ENCODE peak calls at places on chromosome 9, in seven cellular contexts. One of them, this sample, is unnamed.

GRCh38 chr9:3018691-3019230 is 174.9 kb upstream of the PUM3 start:
- DNase-seq in SK-N-MC: no peak
- DNase-seq in mesenchymal stem cell: no peak
- DNase-seq in H9: no peak
- DNase-seq in IMR-90: no peak
- DNase-seq in PC-3: no peak
- DNase-seq in mesendoderm: no peak
- DNase-seq in this sample: no peak

GRCh38 chr9:104346645-104347175 is 157.4 kb upstream of the OR13F1 start:
- DNase-seq in PC-3: peak; percentile 9
- DNase-seq in mesenchymal stem cell: no peak
- DNase-seq in mesendoderm: no peak
- DNase-seq in SK-N-MC: no peak
- DNase-seq in H9: no peak
- DNase-seq in IMR-90: no peak
- DNase-seq in this sample: no peak

GRCh38 chr9:14096182-14096922 is 217.6 kb downstream of the NFIB start:
- DNase-seq in PC-3: no peak
- DNase-seq in IMR-90: peak; percentile 62
- DNase-seq in SK-N-MC: peak; percentile 71
- DNase-seq in mesenchymal stem cell: peak; percentile 96
- DNase-seq in mesendoderm: peak; percentile 96
- DNase-seq in H9: no peak
- DNase-seq in this sample: no peak

GRCh38 chr9:99556998-99557397 is 264.7 kb upstream of the NR4A3 start:
- DNase-seq in mesenchymal stem cell: no peak
- DNase-seq in mesendoderm: no peak
- DNase-seq in IMR-90: no peak
- DNase-seq in H9: no peak
- DNase-seq in SK-N-MC: no peak
- DNase-seq in PC-3: no peak
- DNase-seq in this sample: no peak

GRCh38 chr9:120524852-120525251 is 55.1 kb downstream of the CDK5RAP2 start:
- DNase-seq in H9: no peak
- DNase-seq in mesenchymal stem cell: no peak
- DNase-seq in SK-N-MC: no peak
- DNase-seq in PC-3: no peak
- DNase-seq in IMR-90: no peak
- DNase-seq in mesendoderm: no peak
- DNase-seq in this sample: peak; percentile 63

GRCh38 chr9:81759680-81760215 is 70.4 kb upstream of the TLE1 start:
- DNase-seq in SK-N-MC: no peak
- DNase-seq in mesendoderm: peak; percentile 67
- DNase-seq in IMR-90: peak; percentile 99
- DNase-seq in PC-3: peak; percentile 88
- DNase-seq in mesenchymal stem cell: peak; percentile 98
- DNase-seq in H9: no peak
- DNase-seq in this sample: no peak

GRCh38 chr9:95171001-95171400 is 146.5 kb downstream of the FANCC start:
- DNase-seq in mesendoderm: peak; percentile 36
- DNase-seq in PC-3: peak; percentile 54
- DNase-seq in SK-N-MC: no peak
- DNase-seq in mesenchymal stem cell: peak; percentile 74
- DNase-seq in IMR-90: peak; percentile 67
- DNase-seq in H9: no peak
- DNase-seq in this sample: no peak

GRCh38 chr9:121322037-121322736 is 47.9 kb downstream of the STOM start:
- DNase-seq in IMR-90: peak; percentile 98
- DNase-seq in SK-N-MC: no peak
- DNase-seq in H9: no peak
- DNase-seq in mesenchymal stem cell: peak; percentile 97
- DNase-seq in mesendoderm: no peak
- DNase-seq in PC-3: peak; percentile 94
- DNase-seq in this sample: no peak

GRCh38 chr9:87892956-87893355 is 10.3 kb downstream of the SPATA31E1 start:
- DNase-seq in SK-N-MC: no peak
- DNase-seq in mesendoderm: no peak
- DNase-seq in PC-3: no peak
- DNase-seq in H9: no peak
- DNase-seq in mesenchymal stem cell: no peak
- DNase-seq in IMR-90: no peak
- DNase-seq in this sample: no peak

GRCh38 chr9:136376457-136376856 is 3.0 kb upstream of the CARD9 start:
- DNase-seq in H9: no peak
- DNase-seq in SK-N-MC: no peak
- DNase-seq in mesendoderm: no peak
- DNase-seq in PC-3: no peak
- DNase-seq in mesenchymal stem cell: no peak
- DNase-seq in IMR-90: no peak
- DNase-seq in this sample: no peak

GRCh38 chr9:104950838-104951237 is 22.9 kb upstream of the ABCA1 start:
- DNase-seq in H9: no peak
- DNase-seq in SK-N-MC: no peak
- DNase-seq in mesendoderm: no peak
- DNase-seq in mesenchymal stem cell: peak; percentile 46
- DNase-seq in PC-3: no peak
- DNase-seq in IMR-90: peak; percentile 77
- DNase-seq in this sample: no peak

GRCh38 chr9:92962303-92962649 is 15.0 kb downstream of the FGD3 start:
- DNase-seq in PC-3: no peak
- DNase-seq in SK-N-MC: no peak
- DNase-seq in mesenchymal stem cell: no peak
- DNase-seq in IMR-90: no peak
- DNase-seq in mesendoderm: no peak
- DNase-seq in H9: no peak
- DNase-seq in this sample: peak; percentile 17

GRCh38 chr9:114486205-114486963 is 18.9 kb downstream of the WHRN start:
- DNase-seq in IMR-90: peak; percentile 37
- DNase-seq in SK-N-MC: no peak
- DNase-seq in mesenchymal stem cell: peak; percentile 42
- DNase-seq in H9: no peak
- DNase-seq in mesendoderm: no peak
- DNase-seq in PC-3: no peak
- DNase-seq in this sample: no peak

GRCh38 chr9:76687861-76688374 is 76.3 kb upstream of the PCA3 start:
- DNase-seq in IMR-90: peak; percentile 69
- DNase-seq in mesendoderm: peak; percentile 48
- DNase-seq in H9: no peak
- DNase-seq in mesenchymal stem cell: peak; percentile 81
- DNase-seq in SK-N-MC: no peak
- DNase-seq in PC-3: peak; percentile 30
- DNase-seq in this sample: no peak

GRCh38 chr9:85246566-85246965 is 495.2 kb downstream of the AGTPBP1 start:
- DNase-seq in IMR-90: no peak
- DNase-seq in H9: no peak
- DNase-seq in PC-3: no peak
- DNase-seq in mesendoderm: no peak
- DNase-seq in SK-N-MC: no peak
- DNase-seq in mesenchymal stem cell: peak; percentile 58
- DNase-seq in this sample: no peak

GRCh38 chr9:16329699-16330113 is 540.8 kb downstream of the BNC2 start:
- DNase-seq in PC-3: no peak
- DNase-seq in mesendoderm: no peak
- DNase-seq in IMR-90: peak; percentile 60
- DNase-seq in SK-N-MC: no peak
- DNase-seq in mesenchymal stem cell: no peak
- DNase-seq in H9: no peak
- DNase-seq in this sample: peak; percentile 57

GRCh38 chr9:110599468-110599867 is 19.9 kb upstream of the SVEP1 start:
- DNase-seq in IMR-90: peak; percentile 50
- DNase-seq in mesendoderm: peak; percentile 72
- DNase-seq in H9: peak; percentile 59
- DNase-seq in SK-N-MC: no peak
- DNase-seq in PC-3: no peak
- DNase-seq in mesenchymal stem cell: peak; percentile 87
- DNase-seq in this sample: peak; percentile 69

GRCh38 chr9:137615387-137615871 is 3.4 kb upstream of the EHMT1 start:
- DNase-seq in mesenchymal stem cell: no peak
- DNase-seq in H9: no peak
- DNase-seq in PC-3: no peak
- DNase-seq in SK-N-MC: no peak
- DNase-seq in IMR-90: no peak
- DNase-seq in mesendoderm: no peak
- DNase-seq in this sample: no peak

GRCh38 chr9:129640086-129640870 is 1.7 kb downstream of the ASB6 start:
- DNase-seq in mesenchymal stem cell: peak; percentile 37
- DNase-seq in SK-N-MC: peak; percentile 99
- DNase-seq in PC-3: no peak
- DNase-seq in IMR-90: peak; percentile 39
- DNase-seq in H9: no peak
- DNase-seq in mesendoderm: no peak
- DNase-seq in this sample: no peak
- H3K9ac ChIP-seq in mesenchymal stem cell: peak overlapping the region; percentile 92
- H3K9ac ChIP-seq in SK-N-MC: peak overlapping the region; percentile 85
- H3K9ac ChIP-seq in PC-3: peak overlapping the region; percentile 89
- H3K9ac ChIP-seq in IMR-90: no peak overlapping the region
- H3K9ac ChIP-seq in H9: no peak overlapping the region
- H3K9ac ChIP-seq in mesendoderm: peak overlapping the region; percentile 89
- H3K9ac ChIP-seq in this sample: peak overlapping the region; percentile 68

DNA sequence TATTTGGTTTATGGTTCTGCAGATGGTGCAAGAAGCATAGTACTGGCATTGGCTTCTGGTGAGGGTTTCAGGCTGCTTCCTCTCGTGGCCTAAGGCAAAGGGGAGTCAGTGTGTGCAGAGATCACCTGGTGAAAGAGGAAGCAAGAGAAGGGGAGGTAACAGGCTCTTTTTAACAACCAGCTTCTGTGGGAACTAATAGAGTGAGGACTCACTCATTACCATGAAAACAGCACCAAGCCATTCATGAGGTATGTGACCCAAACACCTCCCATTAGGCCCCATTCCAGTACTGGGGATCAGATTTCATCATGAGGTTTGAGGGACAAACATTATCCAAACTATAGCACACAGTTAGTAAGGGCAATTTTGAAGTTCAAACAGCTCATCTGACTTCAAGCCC is 263.5 kb downstream of the TMEM38B start:
- DNase-seq in mesenchymal stem cell: no peak
- DNase-seq in mesendoderm: peak; percentile 55
- DNase-seq in IMR-90: no peak
- DNase-seq in SK-N-MC: no peak
- DNase-seq in H9: peak; percentile 67
- DNase-seq in PC-3: peak; percentile 23
- DNase-seq in this sample: peak; percentile 65
- H3K9ac ChIP-seq in mesenchymal stem cell: no peak overlapping the region
- H3K9ac ChIP-seq in mesendoderm: no peak overlapping the region
- H3K9ac ChIP-seq in IMR-90: no peak overlapping the region
- H3K9ac ChIP-seq in SK-N-MC: no peak overlapping the region
- H3K9ac ChIP-seq in H9: no peak overlapping the region
- H3K9ac ChIP-seq in PC-3: no peak overlapping the region
- H3K9ac ChIP-seq in this sample: no peak overlapping the region

DNA sequence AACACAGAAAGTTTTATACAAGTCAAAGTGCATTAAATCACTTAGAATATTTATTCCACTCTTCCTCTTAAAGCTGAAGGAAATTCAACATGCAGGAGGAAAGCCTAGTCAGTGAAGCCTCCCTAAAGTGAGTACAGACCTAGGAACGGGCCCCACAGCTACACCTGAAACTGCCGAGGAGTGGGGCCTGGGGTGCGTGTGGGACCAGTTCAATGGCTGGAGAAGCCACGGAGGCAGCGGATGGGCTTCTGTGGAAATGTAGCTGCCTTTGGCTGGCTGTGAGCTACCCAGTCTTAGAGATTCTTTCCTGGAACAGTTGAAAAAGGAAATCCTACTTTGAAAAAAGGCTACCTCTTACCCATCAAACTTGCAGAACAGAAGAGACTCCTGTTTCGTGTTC is 16.6 kb downstream of the ARPC5L start:
- DNase-seq in PC-3: no peak
- DNase-seq in mesenchymal stem cell: no peak
- DNase-seq in mesendoderm: no peak
- DNase-seq in IMR-90: no peak
- DNase-seq in SK-N-MC: no peak
- DNase-seq in H9: no peak
- DNase-seq in this sample: no peak
- H3K9ac ChIP-seq in PC-3: no peak overlapping the region
- H3K9ac ChIP-seq in mesenchymal stem cell: no peak overlapping the region
- H3K9ac ChIP-seq in mesendoderm: no peak overlapping the region
- H3K9ac ChIP-seq in IMR-90: no peak overlapping the region
- H3K9ac ChIP-seq in SK-N-MC: no peak overlapping the region
- H3K9ac ChIP-seq in H9: no peak overlapping the region
- H3K9ac ChIP-seq in this sample: no peak overlapping the region

GRCh38 chr9:91119147-91119546 is 242.6 kb downstream of the AUH start:
- DNase-seq in IMR-90: peak; percentile 77
- DNase-seq in mesenchymal stem cell: peak; percentile 73
- DNase-seq in mesendoderm: peak; percentile 88
- DNase-seq in PC-3: peak; percentile 67
- DNase-seq in H9: no peak
- DNase-seq in SK-N-MC: peak; percentile 65
- DNase-seq in this sample: no peak

GRCh38 chr9:91119679-91120078 is 242.0 kb downstream of the AUH start:
- DNase-seq in SK-N-MC: no peak
- DNase-seq in mesenchymal stem cell: peak; percentile 70
- DNase-seq in mesendoderm: peak; percentile 89
- DNase-seq in H9: no peak
- DNase-seq in PC-3: peak; percentile 76
- DNase-seq in IMR-90: peak; percentile 90
- DNase-seq in this sample: no peak

GRCh38 chr9:91117959-91118651 is 243.6 kb downstream of the AUH start:
- DNase-seq in mesendoderm: peak; percentile 86
- DNase-seq in IMR-90: peak; percentile 82
- DNase-seq in PC-3: no peak
- DNase-seq in SK-N-MC: no peak
- DNase-seq in H9: peak; percentile 73
- DNase-seq in mesenchymal stem cell: peak; percentile 82
- DNase-seq in this sample: peak; percentile 75

GRCh38 chr9:91122755-91123154 is 239.0 kb downstream of the AUH start:
- DNase-seq in H9: no peak
- DNase-seq in IMR-90: no peak
- DNase-seq in mesenchymal stem cell: no peak
- DNase-seq in PC-3: no peak
- DNase-seq in SK-N-MC: no peak
- DNase-seq in mesendoderm: no peak
- DNase-seq in this sample: no peak

DNA sequence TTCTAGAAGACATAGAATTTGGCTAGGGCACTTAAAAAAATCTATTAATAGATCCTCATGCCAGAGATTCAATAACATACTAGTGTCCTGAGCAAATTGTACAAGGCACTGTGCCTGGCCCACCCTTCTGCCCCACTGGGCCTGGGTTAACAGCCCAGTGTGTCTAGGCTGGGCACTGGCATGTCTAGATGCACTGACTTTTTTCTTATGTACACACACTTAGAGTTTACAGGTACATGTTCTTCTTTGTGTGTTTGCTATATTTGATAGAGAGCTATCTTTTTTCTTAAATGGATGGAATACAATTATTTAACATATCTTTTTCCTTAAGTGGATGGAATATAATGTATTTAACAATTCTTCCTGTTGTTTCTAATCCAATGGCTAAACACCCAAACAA is 241.5 kb downstream of the AUH start:
- DNase-seq in mesenchymal stem cell: no peak
- DNase-seq in H9: no peak
- DNase-seq in PC-3: no peak
- DNase-seq in SK-N-MC: no peak
- DNase-seq in IMR-90: no peak
- DNase-seq in mesendoderm: no peak
- DNase-seq in this sample: no peak
- H3K9ac ChIP-seq in mesenchymal stem cell: peak overlapping the region; percentile 89
- H3K9ac ChIP-seq in H9: no peak overlapping the region
- H3K9ac ChIP-seq in PC-3: peak overlapping the region; percentile 28
- H3K9ac ChIP-seq in SK-N-MC: no peak overlapping the region
- H3K9ac ChIP-seq in IMR-90: peak overlapping the region; percentile 77
- H3K9ac ChIP-seq in mesendoderm: no peak overlapping the region
- H3K9ac ChIP-seq in this sample: no peak overlapping the region